ENCODE peak calls at places on chromosomes 6 and 20, in nine cellular contexts. One of them, this sample, is unnamed.

GRCh38 chr20:5870462-5871021 is 79.8 kb downstream of the TRMT6 start:
- DNase-seq in SK-N-SH: no peak
- DNase-seq in stomach: no peak
- DNase-seq in dorsolateral prefrontal cortex: no peak
- DNase-seq in cardiac muscle cell: no peak
- DNase-seq in AG04450: no peak
- DNase-seq in heart left ventricle: no peak
- DNase-seq in AG04449: no peak
- DNase-seq in A549: no peak
- DNase-seq in this sample: no peak

GRCh38 chr20:8786383-8786782 is 282.5 kb upstream of the PLCB4 start:
- DNase-seq in SK-N-SH: no peak
- DNase-seq in stomach: no peak
- DNase-seq in dorsolateral prefrontal cortex: no peak
- DNase-seq in cardiac muscle cell: no peak
- DNase-seq in AG04450: no peak
- DNase-seq in heart left ventricle: no peak
- DNase-seq in AG04449: no peak
- DNase-seq in A549: no peak
- DNase-seq in this sample: no peak

GRCh38 chr6:14141531-14141930 is 24.0 kb downstream of the CD83 start:
- DNase-seq in SK-N-SH: no peak
- DNase-seq in stomach: no peak
- DNase-seq in dorsolateral prefrontal cortex: no peak
- DNase-seq in cardiac muscle cell: no peak
- DNase-seq in AG04450: no peak
- DNase-seq in heart left ventricle: no peak
- DNase-seq in AG04449: no peak
- DNase-seq in A549: no peak
- DNase-seq in this sample: no peak

GRCh38 chr20:24986436-24987015 is 6.0 kb downstream of the APMAP start:
- DNase-seq in SK-N-SH: no peak
- DNase-seq in stomach: no peak
- DNase-seq in dorsolateral prefrontal cortex: no peak
- DNase-seq in cardiac muscle cell: no peak
- DNase-seq in AG04450: no peak
- DNase-seq in heart left ventricle: no peak
- DNase-seq in AG04449: no peak
- DNase-seq in A549: no peak
- DNase-seq in this sample: no peak

GRCh38 chr6:25026723-25027122 is 91.0 kb upstream of the RIPOR2 start:
- DNase-seq in SK-N-SH: no peak
- DNase-seq in stomach: no peak
- DNase-seq in dorsolateral prefrontal cortex: no peak
- DNase-seq in cardiac muscle cell: no peak
- DNase-seq in AG04450: no peak
- DNase-seq in heart left ventricle: no peak
- DNase-seq in AG04449: no peak
- DNase-seq in A549: no peak
- DNase-seq in this sample: no peak

GRCh38 chr6:152471459-152472070 is 165.6 kb downstream of the SYNE1 start:
- DNase-seq in SK-N-SH: no peak
- DNase-seq in stomach: no peak
- DNase-seq in dorsolateral prefrontal cortex: no peak
- DNase-seq in cardiac muscle cell: no peak
- DNase-seq in AG04450: no peak
- DNase-seq in heart left ventricle: no peak
- DNase-seq in AG04449: no peak
- DNase-seq in A549: no peak
- DNase-seq in this sample: no peak

GRCh38 chr20:45810191-45810590 is 2.3 kb upstream of the UBE2C start:
- DNase-seq in SK-N-SH: no peak
- DNase-seq in stomach: no peak
- DNase-seq in dorsolateral prefrontal cortex: no peak
- DNase-seq in cardiac muscle cell: no peak
- DNase-seq in AG04450: no peak
- DNase-seq in heart left ventricle: no peak
- DNase-seq in AG04449: no peak
- DNase-seq in A549: no peak
- DNase-seq in this sample: no peak

GRCh38 chr20:23412026-23412425 is 9.3 kb downstream of the NAPB start:
- DNase-seq in SK-N-SH: no peak
- DNase-seq in stomach: no peak
- DNase-seq in dorsolateral prefrontal cortex: no peak
- DNase-seq in cardiac muscle cell: no peak
- DNase-seq in AG04450: no peak
- DNase-seq in heart left ventricle: no peak
- DNase-seq in AG04449: no peak
- DNase-seq in A549: no peak
- DNase-seq in this sample: no peak

GRCh38 chr6:19399406-19399805 is 437.8 kb upstream of the ID4 start:
- DNase-seq in SK-N-SH: no peak
- DNase-seq in stomach: no peak
- DNase-seq in dorsolateral prefrontal cortex: peak
- DNase-seq in cardiac muscle cell: peak
- DNase-seq in AG04450: no peak
- DNase-seq in heart left ventricle: no peak
- DNase-seq in AG04449: no peak
- DNase-seq in A549: no peak
- DNase-seq in this sample: no peak

GRCh38 chr20:4730782-4731181 is 9.1 kb downstream of the PRND start:
- DNase-seq in SK-N-SH: no peak
- DNase-seq in stomach: no peak
- DNase-seq in dorsolateral prefrontal cortex: no peak
- DNase-seq in cardiac muscle cell: peak
- DNase-seq in AG04450: no peak
- DNase-seq in heart left ventricle: no peak
- DNase-seq in AG04449: no peak
- DNase-seq in A549: no peak
- DNase-seq in this sample: no peak

GRCh38 chr20:19699132-19699971 is 58.7 kb upstream of the RIN2 start:
- DNase-seq in SK-N-SH: no peak
- DNase-seq in stomach: no peak
- DNase-seq in dorsolateral prefrontal cortex: no peak
- DNase-seq in cardiac muscle cell: peak
- DNase-seq in AG04450: peak
- DNase-seq in heart left ventricle: no peak
- DNase-seq in AG04449: peak
- DNase-seq in A549: no peak
- DNase-seq in this sample: peak

GRCh38 chr6:36269834-36270705 is at the start of gene PNPLA1:
- DNase-seq in SK-N-SH: no peak
- DNase-seq in stomach: no peak
- DNase-seq in dorsolateral prefrontal cortex: no peak
- DNase-seq in cardiac muscle cell: no peak
- DNase-seq in AG04450: no peak
- DNase-seq in heart left ventricle: no peak
- DNase-seq in AG04449: no peak
- DNase-seq in A549: no peak
- DNase-seq in this sample: no peak

GRCh38 chr6:2962636-2963035 is 8.7 kb downstream of the SERPINB6 start:
- DNase-seq in SK-N-SH: no peak
- DNase-seq in stomach: no peak
- DNase-seq in dorsolateral prefrontal cortex: no peak
- DNase-seq in cardiac muscle cell: no peak
- DNase-seq in AG04450: no peak
- DNase-seq in heart left ventricle: no peak
- DNase-seq in AG04449: no peak
- DNase-seq in A549: no peak
- DNase-seq in this sample: no peak

GRCh38 chr6:56758120-56758519 is 115.4 kb upstream of the DST start:
- DNase-seq in SK-N-SH: no peak
- DNase-seq in stomach: no peak
- DNase-seq in dorsolateral prefrontal cortex: no peak
- DNase-seq in cardiac muscle cell: no peak
- DNase-seq in AG04450: no peak
- DNase-seq in heart left ventricle: no peak
- DNase-seq in AG04449: no peak
- DNase-seq in A549: no peak
- DNase-seq in this sample: no peak

GRCh38 chr6:38212579-38212978 is 393.1 kb downstream of the ZFAND3 start:
- DNase-seq in SK-N-SH: no peak
- DNase-seq in stomach: no peak
- DNase-seq in dorsolateral prefrontal cortex: no peak
- DNase-seq in cardiac muscle cell: no peak
- DNase-seq in AG04450: no peak
- DNase-seq in heart left ventricle: no peak
- DNase-seq in AG04449: no peak
- DNase-seq in A549: no peak
- DNase-seq in this sample: no peak

GRCh38 chr6:56807992-56808342 is 146.9 kb upstream of the BEND6 start:
- DNase-seq in SK-N-SH: no peak
- DNase-seq in stomach: no peak
- DNase-seq in dorsolateral prefrontal cortex: no peak
- DNase-seq in cardiac muscle cell: no peak
- DNase-seq in AG04450: no peak
- DNase-seq in heart left ventricle: no peak
- DNase-seq in AG04449: no peak
- DNase-seq in A549: no peak
- DNase-seq in this sample: no peak

GRCh38 chr20:50996901-50997830 is 25.7 kb downstream of the KCNG1 start:
- DNase-seq in SK-N-SH: no peak
- DNase-seq in stomach: no peak
- DNase-seq in dorsolateral prefrontal cortex: no peak
- DNase-seq in cardiac muscle cell: peak
- DNase-seq in AG04450: no peak
- DNase-seq in heart left ventricle: no peak
- DNase-seq in AG04449: no peak
- DNase-seq in A549: no peak
- DNase-seq in this sample: no peak

GRCh38 chr20:50992336-50992732 is 30.6 kb downstream of the KCNG1 start:
- DNase-seq in SK-N-SH: no peak
- DNase-seq in stomach: no peak
- DNase-seq in dorsolateral prefrontal cortex: peak
- DNase-seq in cardiac muscle cell: no peak
- DNase-seq in AG04450: no peak
- DNase-seq in heart left ventricle: no peak
- DNase-seq in AG04449: no peak
- DNase-seq in A549: no peak
- DNase-seq in this sample: no peak

GRCh38 chr20:50995506-50995905 is 27.4 kb downstream of the KCNG1 start:
- DNase-seq in SK-N-SH: no peak
- DNase-seq in stomach: no peak
- DNase-seq in dorsolateral prefrontal cortex: no peak
- DNase-seq in cardiac muscle cell: peak
- DNase-seq in AG04450: no peak
- DNase-seq in heart left ventricle: no peak
- DNase-seq in AG04449: no peak
- DNase-seq in A549: no peak
- DNase-seq in this sample: no peak

GRCh38 chr20:50991076-50991475 is 31.8 kb downstream of the KCNG1 start:
- DNase-seq in SK-N-SH: no peak
- DNase-seq in stomach: no peak
- DNase-seq in dorsolateral prefrontal cortex: no peak
- DNase-seq in cardiac muscle cell: no peak
- DNase-seq in AG04450: no peak
- DNase-seq in heart left ventricle: no peak
- DNase-seq in AG04449: no peak
- DNase-seq in A549: no peak
- DNase-seq in this sample: no peak

GRCh38 chr20:50992733-50993457 is 30.0 kb downstream of the KCNG1 start:
- DNase-seq in SK-N-SH: peak
- DNase-seq in stomach: no peak
- DNase-seq in dorsolateral prefrontal cortex: no peak
- DNase-seq in cardiac muscle cell: peak
- DNase-seq in AG04450: no peak
- DNase-seq in heart left ventricle: no peak
- DNase-seq in AG04449: no peak
- DNase-seq in A549: peak
- DNase-seq in this sample: no peak
- TF ChIP-seq CTCF in SK-N-SH: peak
- TF ChIP-seq CTCF in stomach: peak
- TF ChIP-seq CTCF in dorsolateral prefrontal cortex: peak
- TF ChIP-seq CTCF in cardiac muscle cell: peak
- TF ChIP-seq CTCF in AG04450: peak
- TF ChIP-seq CTCF in heart left ventricle: peak
- TF ChIP-seq CTCF in AG04449: peak
- TF ChIP-seq CTCF in A549: peak
- TF ChIP-seq CTCF in this sample: peak

DNA sequence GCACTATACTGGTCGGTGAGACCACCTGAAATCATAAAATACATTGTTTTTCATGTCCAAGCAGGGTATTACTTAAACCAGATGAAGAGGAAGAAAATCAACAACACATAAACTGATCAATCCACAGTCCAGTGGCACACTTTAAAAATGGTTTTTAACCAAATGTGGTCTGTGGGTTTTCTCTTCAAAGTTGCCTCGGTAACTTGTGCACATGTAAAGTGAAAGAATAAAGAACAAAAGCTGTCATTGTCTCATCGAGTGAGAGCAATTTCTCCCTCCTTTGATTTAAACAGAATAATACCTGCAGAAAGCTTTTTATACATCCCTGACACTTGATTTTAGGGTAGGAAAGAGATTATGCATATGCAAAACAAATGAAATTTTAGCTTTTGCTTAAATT is 3.7 kb downstream of the FLRT3 start:
- DNase-seq in SK-N-SH: no peak
- DNase-seq in stomach: no peak
- DNase-seq in dorsolateral prefrontal cortex: no peak
- DNase-seq in cardiac muscle cell: no peak
- DNase-seq in AG04450: no peak
- DNase-seq in heart left ventricle: no peak
- DNase-seq in AG04449: no peak
- DNase-seq in A549: no peak
- DNase-seq in this sample: no peak
- H3K4me3 ChIP-seq in SK-N-SH: no peak
- H3K4me3 ChIP-seq in stomach: peak
- H3K4me3 ChIP-seq in dorsolateral prefrontal cortex: peak
- H3K4me3 ChIP-seq in cardiac muscle cell: peak
- H3K4me3 ChIP-seq in AG04450: no peak
- H3K4me3 ChIP-seq in heart left ventricle: no peak
- H3K4me3 ChIP-seq in AG04449: no peak
- H3K4me3 ChIP-seq in A549: peak
- H3K4me3 ChIP-seq in this sample: no peak

GRCh38 chr6:40901322-40902055 is 137.5 kb downstream of the UNC5CL start:
- DNase-seq in SK-N-SH: no peak
- DNase-seq in stomach: no peak
- DNase-seq in dorsolateral prefrontal cortex: no peak
- DNase-seq in cardiac muscle cell: no peak
- DNase-seq in AG04450: no peak
- DNase-seq in heart left ventricle: no peak
- DNase-seq in AG04449: no peak
- DNase-seq in A549: no peak
- DNase-seq in this sample: no peak
- TF ChIP-seq CTCF in SK-N-SH: no peak
- TF ChIP-seq CTCF in stomach: no peak
- TF ChIP-seq CTCF in dorsolateral prefrontal cortex: no peak
- TF ChIP-seq CTCF in cardiac muscle cell: no peak
- TF ChIP-seq CTCF in AG04450: no peak
- TF ChIP-seq CTCF in heart left ventricle: no peak
- TF ChIP-seq CTCF in AG04449: no peak
- TF ChIP-seq CTCF in A549: no peak
- TF ChIP-seq CTCF in this sample: no peak

DNA sequence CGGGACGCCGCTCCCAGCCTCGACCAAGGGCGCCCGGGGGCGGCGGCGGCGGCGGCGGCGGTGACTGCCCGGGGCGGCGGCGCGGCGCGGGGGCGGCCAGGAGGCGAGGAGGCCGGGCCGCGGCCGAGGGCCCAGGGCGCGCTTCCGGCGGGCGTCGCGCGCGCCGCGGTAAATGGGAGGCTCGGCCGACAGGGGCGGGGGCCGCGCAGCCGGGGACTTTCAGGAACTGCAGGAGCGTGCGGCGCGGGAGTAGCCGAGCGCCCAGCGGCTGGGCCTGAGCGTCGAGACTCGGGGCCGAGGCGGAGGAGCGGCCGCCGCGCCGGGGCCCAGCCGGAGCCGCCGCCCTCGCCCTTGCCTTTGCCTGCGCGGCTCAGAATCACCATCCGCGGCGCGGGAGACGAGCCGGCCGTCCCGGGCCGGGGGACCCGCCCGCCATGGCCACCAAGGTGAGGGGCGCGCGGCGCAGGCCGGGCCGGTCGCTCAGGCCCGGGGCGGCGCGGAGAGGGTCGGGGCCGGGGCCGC is at the start of gene SNX9:
- DNase-seq in SK-N-SH: peak
- DNase-seq in stomach: peak
- DNase-seq in dorsolateral prefrontal cortex: peak
- DNase-seq in cardiac muscle cell: peak
- DNase-seq in AG04450: no peak
- DNase-seq in heart left ventricle: peak
- DNase-seq in AG04449: no peak
- DNase-seq in A549: peak
- DNase-seq in this sample: no peak
- H3K4me3 ChIP-seq in SK-N-SH: peak
- H3K4me3 ChIP-seq in stomach: peak
- H3K4me3 ChIP-seq in dorsolateral prefrontal cortex: peak
- H3K4me3 ChIP-seq in cardiac muscle cell: peak
- H3K4me3 ChIP-seq in AG04450: peak
- H3K4me3 ChIP-seq in heart left ventricle: peak
- H3K4me3 ChIP-seq in AG04449: peak
- H3K4me3 ChIP-seq in A549: peak
- H3K4me3 ChIP-seq in this sample: peak